ENCODE peak calls at places on chromosomes 12 and 14, in four cellular contexts. O is H9, E is H1, P is trophoblast cell. Y is an unnamed sample.

GRCh38 chr14:80565001-80565400 is 353.7 kb upstream of the DIO2 start:
- DNase-seq in P (peak), O (no peak), E (no peak), Y (no peak)

GRCh38 chr14:93785423-93785822 is 2.9 kb downstream of the PRIMA1 start:
- DNase-seq in P (no peak), O (no peak), E (no peak), Y (no peak)

GRCh38 chr12:87866602-87867292 is 162.5 kb downstream of the C12orf50 start:
- DNase-seq in O (peak), P (no peak), E (no peak), Y (peak)

GRCh38 chr12:109386079-109386473 is 38.4 kb downstream of the MYO1H start:
- DNase-seq in E (no peak), O (no peak), P (no peak), Y (no peak)

GRCh38 chr12:116222358-116222757 is 55.1 kb downstream of the MED13L start:
- DNase-seq in P (peak), O (no peak), E (no peak), Y (peak)

GRCh38 chr14:39266871-39267591 is 33.3 kb downstream of the MIA2 start:
- DNase-seq in P (peak), E (peak), O (peak), Y (peak)

GRCh38 chr12:6362383-6362782 is 13.0 kb downstream of the SCNN1A start:
- DNase-seq in E (no peak), P (no peak), O (no peak), Y (no peak)

GRCh38 chr12:67256649-67257048 is 12.5 kb upstream of the CAND1 start:
- DNase-seq in P (no peak), E (no peak), O (no peak), Y (no peak)

GRCh38 chr14:53019391-53019790 is 68.5 kb upstream of the FERMT2 start:
- DNase-seq in P (no peak), O (no peak), E (no peak), Y (no peak)

GRCh38 chr12:4858385-4858784 is 51.3 kb upstream of the KCNA1 start:
- DNase-seq in P (peak), O (peak), E (peak), Y (no peak)

GRCh38 chr12:48977290-48978281 is 536 bp upstream of the WNT1 start:
- DNase-seq in P (peak), O (peak), E (peak), Y (peak)

GRCh38 chr12:101855364-101855884 is 22.0 kb upstream of the DRAM1 start:
- DNase-seq in E (no peak), O (no peak), P (peak), Y (peak)
- H4K8ac ChIP-seq in E (no peak), O (no peak), P (peak), Y (peak)

GRCh38 chr14:100570726-100571454 is 16.3 kb downstream of the BEGAIN start:
- DNase-seq in P (no peak), E (no peak), O (no peak), Y (no peak)

GRCh38 chr14:100569734-100570251 is 17.4 kb downstream of the BEGAIN start:
- DNase-seq in O (no peak), P (no peak), E (no peak), Y (no peak)

GRCh38 chr14:100573009-100573756 is 14.0 kb downstream of the BEGAIN start:
- DNase-seq in E (no peak), P (no peak), O (peak), Y (no peak)

GRCh38 chr14:100573757-100574641 is 13.2 kb downstream of the BEGAIN start:
- DNase-seq in P (no peak), O (no peak), E (no peak), Y (no peak)

DNA sequence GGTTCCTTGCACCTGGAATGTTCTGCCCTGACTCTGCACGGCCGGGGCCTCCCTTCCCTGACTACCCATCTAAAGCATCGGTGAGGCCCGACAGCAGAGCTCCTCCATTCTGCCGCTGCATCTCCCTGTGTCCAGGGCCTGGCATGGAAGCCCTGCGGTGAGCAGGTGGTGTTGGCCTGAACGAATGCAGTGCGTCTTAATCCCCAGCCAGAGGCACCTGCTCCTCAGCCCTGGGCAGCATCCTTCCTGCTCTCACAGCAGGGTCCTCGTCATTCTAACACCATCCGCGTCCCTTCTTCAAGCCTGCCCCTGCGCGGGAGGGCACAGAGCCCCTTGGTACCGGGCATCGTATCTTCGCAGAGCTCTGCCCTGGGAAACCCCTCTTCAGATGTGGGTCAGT is 15.4 kb downstream of the BEGAIN start:
- DNase-seq in P (no peak), E (no peak), O (no peak), Y (no peak)
- H4K8ac ChIP-seq in P (no peak), E (no peak), O (no peak), Y (no peak)

GRCh38 chr12:89461190-89461589 is 63.4 kb downstream of the GALNT4 start:
- DNase-seq in E (no peak), O (no peak), P (peak), Y (peak)
- H4K8ac ChIP-seq in E (no peak), O (no peak), P (no peak), Y (peak)

GRCh38 chr12:12784911-12785814 is at the start of gene APOLD1:
- DNase-seq in E (peak), O (peak), P (peak), Y (peak)
- H4K8ac ChIP-seq in E (no peak), O (no peak), P (peak), Y (no peak)

GRCh38 chr12:27530157-27530922 is 6.3 kb downstream of the PPFIBP1 start:
- DNase-seq in P (peak), O (no peak), E (no peak), Y (no peak)
- H4K8ac ChIP-seq in P (no peak), O (no peak), E (no peak), Y (no peak)

DNA sequence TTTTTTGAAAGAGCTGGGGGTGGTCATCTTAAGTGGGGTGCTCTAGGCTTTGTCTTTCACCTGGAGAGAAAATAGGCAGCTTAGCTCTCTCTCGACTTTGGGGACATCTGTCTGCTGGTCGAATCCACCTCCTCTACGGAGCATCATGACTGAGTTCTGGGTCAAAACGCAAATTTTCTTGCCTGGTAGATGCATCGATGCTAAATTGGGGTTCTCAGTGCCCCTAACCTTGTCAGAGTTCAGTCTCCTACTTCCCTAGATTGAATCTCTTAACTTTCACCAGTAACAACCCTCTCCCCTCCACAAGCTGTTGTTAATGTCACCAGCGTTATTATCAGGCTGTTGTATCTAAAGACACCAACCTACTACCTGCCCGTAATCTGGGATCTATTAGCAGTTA is 682 bp downstream of the FLRT2 start:
- DNase-seq in E (no peak), P (no peak), O (no peak), Y (no peak)
- H4K8ac ChIP-seq in E (no peak), P (no peak), O (no peak), Y (no peak)

DNA sequence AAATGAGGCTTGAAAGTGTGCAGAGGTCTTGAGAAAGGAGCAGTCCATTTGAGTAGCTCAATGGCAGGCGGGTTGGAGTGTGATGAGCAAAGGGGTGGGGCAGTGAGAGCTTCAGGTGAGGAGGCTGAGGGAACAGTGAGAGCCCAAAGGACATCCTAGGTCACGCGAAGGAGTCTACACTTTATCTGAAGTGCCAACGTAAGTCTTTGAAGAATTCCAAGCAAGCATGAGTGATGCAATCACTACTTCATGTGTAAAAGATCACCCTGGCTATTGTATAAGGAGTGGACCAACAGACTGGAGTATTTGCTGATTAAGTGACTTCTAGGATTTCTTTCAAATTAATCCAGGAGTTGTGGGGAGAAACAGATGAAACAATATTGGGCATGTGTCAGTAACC is 159.8 kb upstream of the HIF1A start:
- DNase-seq in O (no peak), E (no peak), P (peak), Y (no peak)
- H4K8ac ChIP-seq in O (no peak), E (no peak), P (no peak), Y (no peak)